ENCODE peak calls at places on chromosomes 16 and 17, in four cellular contexts. Z is stomach, D is left lung, E is astrocyte. C is an unnamed sample.

GRCh38 chr16:58021661-58022551 is 3.6 kb upstream of the MMP15 start:
- DNase-seq in D (no peak), E (peak), Z (no peak), C (no peak)

GRCh38 chr17:62705781-62706597 is 78.5 kb downstream of the MRC2 start:
- DNase-seq in E (peak), Z (no peak), D (peak), C (no peak)

GRCh38 chr17:66564992-66565465 is 262.6 kb downstream of the PRKCA start:
- DNase-seq in E (peak), D (no peak), Z (no peak), C (no peak)

GRCh38 chr17:10729334-10730193 is at the start of gene TMEM220:
- DNase-seq in E (peak), Z (peak), D (peak), C (peak)

GRCh38 chr17:73493212-73493814 is 150.9 kb downstream of the SDK2 start:
- DNase-seq in Z (no peak), E (no peak), D (no peak), C (no peak)

GRCh38 chr17:1087381-1088241 is 90.7 kb downstream of the TIMM22 start:
- DNase-seq in D (peak), Z (peak), E (peak), C (peak)

GRCh38 chr17:38534498-38534885 is 71.3 kb downstream of the SRCIN1 start:
- DNase-seq in E (no peak), Z (no peak), D (no peak), C (no peak)

GRCh38 chr17:81483862-81484194 is 28.8 kb downstream of the ACTG1 start:
- DNase-seq in Z (no peak), D (no peak), E (no peak), C (no peak)

GRCh38 chr16:57537194-57537505 is 779 bp upstream of the CCDC102A start:
- DNase-seq in E (no peak), Z (no peak), D (no peak), C (no peak)

GRCh38 chr16:57366544-57367040 is 5.7 kb upstream of the CX3CL1 start:
- DNase-seq in Z (no peak), D (no peak), E (no peak), C (no peak)

GRCh38 chr17:64020068-64020766 is at the start of gene ICAM2:
- DNase-seq in D (peak), E (no peak), Z (peak), C (peak)

GRCh38 chr17:79478051-79478461 is 132.8 kb downstream of the RBFOX3 start:
- DNase-seq in E (peak), Z (no peak), D (no peak), C (no peak)

GRCh38 chr17:74493381-74493833 is 27.0 kb downstream of the CD300A start:
- DNase-seq in E (peak), D (peak), Z (peak), C (peak)

GRCh38 chr17:65052585-65052984 is 4.0 kb downstream of the GNA13 start:
- DNase-seq in E (no peak), D (no peak), Z (no peak), C (no peak)

GRCh38 chr16:87047221-87048037 is 269.8 kb downstream of the C16orf95 start:
- DNase-seq in D (no peak), Z (no peak), E (no peak), C (no peak)

GRCh38 chr16:72216767-72217166 is 44.8 kb upstream of the PMFBP1 start:
- DNase-seq in E (no peak), D (no peak), Z (no peak), C (no peak)

GRCh38 chr17:72104863-72105234 is 16.0 kb upstream of the SOX9 start:
- DNase-seq in D (no peak), Z (no peak), E (peak), C (no peak)

GRCh38 chr17:40153603-40154238 is 13.4 kb downstream of the CASC3 start:
- DNase-seq in Z (no peak), E (no peak), D (no peak), C (no peak)

GRCh38 chr17:15782809-15783208 is 50.7 kb downstream of the TBC1D26 start:
- DNase-seq in Z (peak), E (peak), D (peak), C (peak)

GRCh38 chr17:47735536-47736011 is 2.5 kb downstream of the TBX21 start:
- DNase-seq in D (peak), Z (no peak), E (no peak), C (no peak)

GRCh38 chr17:33038740-33039139 is 47.1 kb downstream of the SPACA3 start:
- DNase-seq in D (no peak), E (peak), Z (no peak), C (peak)

GRCh38 chr16:80610489-80611156 is 69.8 kb downstream of the DYNLRB2 start:
- DNase-seq in D (no peak), E (no peak), Z (no peak), C (no peak)

GRCh38 chr16:55056585-55057520 is 126.2 kb downstream of the IRX5 start:
- DNase-seq in D (no peak), Z (no peak), E (no peak), C (no peak)

GRCh38 chr16:35214840-35215239 is 1755.4 kb downstream of the TP53TG3F start:
- DNase-seq in E (no peak), Z (no peak), D (no peak), C (no peak)

GRCh38 chr16:2846511-2847310 is 11.3 kb downstream of the PRSS22 start:
- DNase-seq in D (no peak), Z (no peak), E (peak), C (no peak)

GRCh38 chr16:70646260-70647241 is at the start of gene IL34:
- DNase-seq in D (no peak), Z (no peak), E (peak), C (no peak)

GRCh38 chr17:7414837-7415236 is 5.3 kb upstream of the SPEM1 start:
- DNase-seq in E (no peak), Z (no peak), D (no peak), C (no peak)

GRCh38 chr16:85199069-85199725 is 86.9 kb upstream of the CIBAR2 start:
- DNase-seq in D (no peak), Z (no peak), E (no peak), C (no peak)

GRCh38 chr16:23174622-23175021 is 7.9 kb upstream of the SCNN1G start:
- DNase-seq in D (no peak), Z (no peak), E (no peak), C (no peak)

GRCh38 chr17:18006495-18007239 is 32.3 kb downstream of the ATPAF2 start:
- DNase-seq in Z (no peak), D (no peak), E (no peak), C (no peak)

GRCh38 chr16:22670551-22670970 is 143.4 kb upstream of the HS3ST2 start:
- DNase-seq in Z (no peak), E (no peak), D (no peak), C (no peak)

GRCh38 chr16:7103056-7103455 is 229.6 kb upstream of the RBFOX1 start:
- DNase-seq in E (no peak), D (no peak), Z (no peak), C (no peak)

GRCh38 chr16:66131156-66131807 is 235.2 kb upstream of the CDH5 start:
- DNase-seq in E (peak), D (no peak), Z (no peak), C (no peak)

GRCh38 chr16:77556203-77556602 is 121.4 kb upstream of the ADAMTS18 start:
- DNase-seq in D (no peak), Z (no peak), E (peak), C (peak)

GRCh38 chr17:30253316-30253715 is 17.8 kb upstream of the SLC6A4 start:
- DNase-seq in Z (peak), D (no peak), E (no peak), C (peak)

GRCh38 chr16:89658221-89658879 is 714 bp downstream of the SPATA33 start:
- DNase-seq in D (no peak), Z (peak), E (no peak), C (peak)

GRCh38 chr17:27276653-27277156 is 17.2 kb upstream of the WSB1 start:
- DNase-seq in D (no peak), Z (no peak), E (no peak), C (no peak)

GRCh38 chr17:59730268-59730834 is 22.9 kb downstream of the VMP1 start:
- DNase-seq in Z (no peak), E (no peak), D (no peak), C (no peak)